ENCODE peak calls at places on chromosomes 4 and X, in four cellular contexts. One of them, this sample, is unnamed.

GRCh38 chr4:57199267-57199666 is 89.1 kb upstream of the IGFBP7 start:
- DNase-seq in SW480: no peak
- DNase-seq in GM04504: no peak
- DNase-seq in Calu3: no peak
- DNase-seq in this sample: no peak

GRCh38 chr4:78058591-78059523 is 1.7 kb downstream of the FRAS1 start:
- DNase-seq in SW480: peak; percentile 45
- DNase-seq in GM04504: no peak
- DNase-seq in Calu3: peak; percentile 52
- DNase-seq in this sample: peak; percentile 49

GRCh38 chr4:14640476-14640875 is 361.8 kb upstream of the CPEB2 start:
- DNase-seq in SW480: no peak
- DNase-seq in GM04504: no peak
- DNase-seq in Calu3: no peak
- DNase-seq in this sample: no peak

GRCh38 chr4:152943673-152944072 is 7.5 kb downstream of the FHDC1 start:
- DNase-seq in SW480: no peak
- DNase-seq in GM04504: peak; percentile 74
- DNase-seq in Calu3: no peak
- DNase-seq in this sample: no peak

GRCh38 chr4:108744307-108744706 is 18.5 kb downstream of the ETNPPL start:
- DNase-seq in SW480: peak; percentile 59
- DNase-seq in GM04504: no peak
- DNase-seq in Calu3: no peak
- DNase-seq in this sample: no peak

GRCh38 chrX:86171366-86171765 is 23.1 kb downstream of the DACH2 start:
- DNase-seq in SW480: peak; percentile 5
- DNase-seq in GM04504: peak; percentile 0
- DNase-seq in Calu3: no peak
- DNase-seq in this sample: no peak

GRCh38 chr4:95505149-95505548 is 43.6 kb downstream of the UNC5C start:
- DNase-seq in SW480: no peak
- DNase-seq in GM04504: no peak
- DNase-seq in Calu3: no peak
- DNase-seq in this sample: no peak

GRCh38 chr4:38976308-38976707 is 55.9 kb downstream of the TMEM156 start:
- DNase-seq in SW480: no peak
- DNase-seq in GM04504: no peak
- DNase-seq in Calu3: no peak
- DNase-seq in this sample: no peak

GRCh38 chr4:7073059-7073458 is 5.2 kb upstream of the GRPEL1 start:
- DNase-seq in SW480: no peak
- DNase-seq in GM04504: no peak
- DNase-seq in Calu3: no peak
- DNase-seq in this sample: no peak

GRCh38 chr4:105895609-105896460 is 564 bp downstream of the NPNT start:
- DNase-seq in SW480: peak; percentile 23
- DNase-seq in GM04504: no peak
- DNase-seq in Calu3: peak; percentile 53
- DNase-seq in this sample: peak; percentile 33